ENCODE peak calls at places on chromosomes 7 and 10, in eight cellular contexts. C is stimulated activated CD8-positive, alpha-beta memory T cell treated with anti-CD3 and anti-CD28 coated beads, Interleukin-4, amount 100 ng/mL, for 24 hours; M is KBM-7; K is central memory CD4-positive, alpha-beta T cell; H is GM23248; F is testis; L is Right ventricle myocardium superior; A is cortex of kidney. O is an unnamed sample.

GRCh38 chr7:149753370-149754233 is 19.8 kb downstream of the ZNF467 start:
- DNase-seq in C (no peak), M (peak; percentile 41), K (no peak), H (peak; percentile 63), F (peak; percentile 46), L (no peak), A (no peak), O (no peak)

GRCh38 chr10:113566888-113567287 is 14.0 kb downstream of the HABP2 start:
- DNase-seq in C (no peak), M (no peak), K (no peak), H (no peak), F (no peak), L (no peak), A (no peak), O (no peak)

GRCh38 chr10:47380341-47381215 is 3.5 kb downstream of the ZNF488 start:
- DNase-seq in C (no peak), M (no peak), K (no peak), H (no peak), F (no peak), L (no peak), A (no peak), O (no peak)

GRCh38 chr7:3495530-3495929 is 194.5 kb downstream of the SDK1 start:
- DNase-seq in C (no peak), M (no peak), K (no peak), H (no peak), F (no peak), L (no peak), A (no peak), O (no peak)

GRCh38 chr10:16853809-16854208 is 36.6 kb upstream of the RSU1 start:
- DNase-seq in C (no peak), M (no peak), K (no peak), H (no peak), F (no peak), L (no peak), A (no peak), O (no peak)

GRCh38 chr7:92246363-92247101 is 758 bp downstream of the ANKIB1 start:
- DNase-seq in C (peak; percentile 6), M (peak; percentile 57), K (peak; percentile 37), H (peak; percentile 61), F (peak; percentile 63), L (no peak), A (no peak), O (no peak)

GRCh38 chr10:24642921-24643678 is 80.6 kb downstream of the ARHGAP21 start:
- DNase-seq in C (no peak), M (peak; percentile 67), K (peak; percentile 44), H (peak; percentile 90), F (no peak), L (no peak), A (no peak), O (peak; percentile 12)

GRCh38 chr7:33841031-33841430 is 64.3 kb upstream of the BMPER start:
- DNase-seq in C (no peak), M (no peak), K (no peak), H (no peak), F (no peak), L (no peak), A (no peak), O (no peak)

GRCh38 chr10:95430231-95430951 is 130.8 kb downstream of the SORBS1 start:
- DNase-seq in C (no peak), M (peak; percentile 79), K (peak; percentile 39), H (peak; percentile 71), F (peak; percentile 61), L (no peak), A (no peak), O (peak; percentile 42)

GRCh38 chr10:35456175-35456574 is 119.9 kb downstream of the CCNY start:
- DNase-seq in C (no peak), M (no peak), K (no peak), H (no peak), F (no peak), L (no peak), A (no peak), O (no peak)

GRCh38 chr10:99652800-99653390 is 6.4 kb upstream of the ENTPD7 start:
- DNase-seq in C (no peak), M (no peak), K (no peak), H (no peak), F (no peak), L (no peak), A (no peak), O (no peak)

GRCh38 chr10:43998021-43998809 is 349.5 kb upstream of the ZNF32 start:
- DNase-seq in C (no peak), M (no peak), K (no peak), H (peak; percentile 67), F (no peak), L (no peak), A (no peak), O (no peak)

GRCh38 chr7:26440993-26441636 is 149.5 kb downstream of the SNX10 start:
- DNase-seq in C (no peak), M (no peak), K (no peak), H (no peak), F (no peak), L (no peak), A (no peak), O (no peak)

GRCh38 chr7:24894670-24895221 is 85.2 kb downstream of the OSBPL3 start:
- DNase-seq in C (no peak), M (no peak), K (no peak), H (peak; percentile 20), F (no peak), L (no peak), A (no peak), O (no peak)

GRCh38 chr7:100490483-100491191 is 6.9 kb downstream of the NYAP1 start:
- DNase-seq in C (no peak), M (no peak), K (no peak), H (no peak), F (no peak), L (no peak), A (no peak), O (no peak)

GRCh38 chr7:73876973-73877372 is 16.0 kb downstream of the TMEM270 start:
- DNase-seq in C (no peak), M (no peak), K (no peak), H (no peak), F (no peak), L (no peak), A (no peak), O (no peak)

GRCh38 chr7:157001920-157002818 is 8.3 kb downstream of the MNX1 start:
- DNase-seq in C (no peak), M (no peak), K (no peak), H (no peak), F (peak; percentile 11), L (no peak), A (no peak), O (no peak)

GRCh38 chr7:2680256-2680655 is 7.7 kb upstream of the AMZ1 start:
- DNase-seq in C (no peak), M (no peak), K (no peak), H (no peak), F (no peak), L (no peak), A (no peak), O (no peak)

GRCh38 chr7:18890885-18891621 is 226.4 kb downstream of the TWIST1 start:
- DNase-seq in C (no peak), M (no peak), K (no peak), H (no peak), F (no peak), L (no peak), A (no peak), O (no peak)

GRCh38 chr7:101564778-101565211 is 64.3 kb downstream of the MYL10 start:
- DNase-seq in C (no peak), M (no peak), K (no peak), H (peak; percentile 31), F (no peak), L (no peak), A (no peak), O (no peak)

GRCh38 chr7:68679456-68680234 is 918.6 kb upstream of the AUTS2 start:
- DNase-seq in C (no peak), M (no peak), K (no peak), H (no peak), F (no peak), L (no peak), A (no peak), O (no peak)

GRCh38 chr7:2014391-2015241 is 218.1 kb downstream of the MAD1L1 start:
- DNase-seq in C (no peak), M (no peak), K (no peak), H (no peak), F (no peak), L (peak; percentile 37), A (no peak), O (no peak)

GRCh38 chr7:71574153-71574894 is 442.4 kb downstream of the GALNT17 start:
- DNase-seq in C (no peak), M (no peak), K (no peak), H (no peak), F (no peak), L (no peak), A (no peak), O (no peak)

GRCh38 chr7:40297741-40298311 is 163.0 kb downstream of the SUGCT start:
- DNase-seq in C (no peak), M (no peak), K (no peak), H (peak; percentile 21), F (no peak), L (no peak), A (no peak), O (no peak)

GRCh38 chr7:128869138-128869943 is 6.7 kb downstream of the ATP6V1F start:
- DNase-seq in C (peak; percentile 28), M (peak; percentile 58), K (peak; percentile 23), H (peak; percentile 72), F (peak; percentile 33), L (peak; percentile 75), A (no peak), O (peak; percentile 42)

GRCh38 chr7:50330701-50331100 is 26.2 kb downstream of the IKZF1 start:
- DNase-seq in C (no peak), M (no peak), K (no peak), H (no peak), F (no peak), L (no peak), A (no peak), O (no peak)

GRCh38 chr7:22141355-22141754 is 195.7 kb upstream of the CDCA7L start:
- DNase-seq in C (no peak), M (no peak), K (no peak), H (no peak), F (no peak), L (no peak), A (no peak), O (no peak)

GRCh38 chr10:60382946-60383681 is 6.6 kb downstream of the ANK3 start:
- DNase-seq in C (no peak), M (no peak), K (no peak), H (peak; percentile 59), F (no peak), L (no peak), A (no peak), O (no peak)

GRCh38 chr7:74032191-74032490 is 4.2 kb downstream of the ELN start:
- DNase-seq in C (no peak), M (no peak), K (no peak), H (peak; percentile 92), F (peak; percentile 87), L (peak; percentile 73), A (no peak), O (no peak)